ENCODE peak calls at places on chromosomes 2 and 18, in seven cellular contexts. Z is PC-9, O is upper lobe of right lung, M is aorta, E is psoas muscle, Y is tibial artery, F is neuronal stem cell. D is an unnamed sample.

GRCh38 chr2:189115126-189115525 is 64.4 kb downstream of the COL5A2 start:
- DNase-seq in Z (no peak), O (no peak), M (no peak), E (no peak), Y (no peak), F (no peak), D (no peak)

GRCh38 chr2:193796847-193797246 is 1602.1 kb upstream of the TMEFF2 start:
- DNase-seq in Z (no peak), O (no peak), M (no peak), E (no peak), Y (no peak), F (no peak), D (no peak)

GRCh38 chr2:216904554-216904953 is 44.7 kb upstream of the TNP1 start:
- DNase-seq in Z (no peak), O (no peak), M (no peak), E (no peak), Y (no peak), F (no peak), D (no peak)

GRCh38 chr18:10771053-10771709 is 245.4 kb downstream of the NAPG start:
- DNase-seq in Z (no peak), O (no peak), M (no peak), E (no peak), Y (no peak), F (no peak), D (no peak)

GRCh38 chr2:15112216-15112615 is 448.9 kb downstream of the NBAS start:
- DNase-seq in Z (no peak), O (no peak), M (no peak), E (no peak), Y (no peak), F (peak; percentile 33), D (no peak)

GRCh38 chr2:216880509-216881184 is 20.8 kb upstream of the TNP1 start:
- DNase-seq in Z (peak; percentile 14), O (no peak), M (no peak), E (peak; percentile 90), Y (no peak), F (no peak), D (no peak)

GRCh38 chr2:191167766-191168165 is 17.0 kb upstream of the STAT4 start:
- DNase-seq in Z (no peak), O (no peak), M (no peak), E (no peak), Y (peak; percentile 34), F (no peak), D (peak; percentile 25)

GRCh38 chr18:36849288-36850011 is 20.5 kb downstream of the KIAA1328 start:
- DNase-seq in Z (no peak), O (no peak), M (no peak), E (no peak), Y (no peak), F (no peak), D (no peak)

GRCh38 chr18:22176622-22177495 is 7.5 kb downstream of the GATA6 start:
- DNase-seq in Z (no peak), O (peak; percentile 78), M (peak; percentile 78), E (no peak), Y (peak; percentile 53), F (no peak), D (peak; percentile 43)

GRCh38 chr2:48483506-48483905 is 46.4 kb upstream of the STON1 start:
- DNase-seq in Z (no peak), O (no peak), M (no peak), E (no peak), Y (no peak), F (no peak), D (no peak)

GRCh38 chr2:238689871-238690672 is 157.8 kb upstream of the TWIST2 start:
- DNase-seq in Z (no peak), O (no peak), M (no peak), E (no peak), Y (no peak), F (no peak), D (no peak)

GRCh38 chr2:195447353-195447975 is 209.6 kb upstream of the SLC39A10 start:
- DNase-seq in Z (no peak), O (no peak), M (no peak), E (no peak), Y (no peak), F (no peak), D (no peak)

GRCh38 chr2:152127628-152128027 is 28.8 kb upstream of the CACNB4 start:
- DNase-seq in Z (no peak), O (no peak), M (no peak), E (no peak), Y (no peak), F (no peak), D (no peak)

GRCh38 chr2:29056452-29056851 is 17.9 kb downstream of the PCARE start:
- DNase-seq in Z (no peak), O (no peak), M (no peak), E (no peak), Y (no peak), F (no peak), D (no peak)

GRCh38 chr2:198293281-198293680 is 488.9 kb downstream of the PLCL1 start:
- DNase-seq in Z (no peak), O (no peak), M (no peak), E (no peak), Y (no peak), F (no peak), D (no peak)

GRCh38 chr2:239369631-239370161 is 31.1 kb downstream of the HDAC4 start:
- DNase-seq in Z (no peak), O (peak; percentile 73), M (peak; percentile 61), E (peak; percentile 40), Y (no peak), F (no peak), D (no peak)

GRCh38 chr2:134897932-134898331 is 20.7 kb upstream of the CCNT2 start:
- DNase-seq in Z (no peak), O (no peak), M (no peak), E (no peak), Y (no peak), F (no peak), D (no peak)

GRCh38 chr2:19312949-19313348 is 45.5 kb downstream of the OSR1 start:
- DNase-seq in Z (no peak), O (no peak), M (no peak), E (no peak), Y (no peak), F (no peak), D (no peak)

GRCh38 chr18:58727776-58728500 is 56.7 kb downstream of the MALT1 start:
- DNase-seq in Z (no peak), O (no peak), M (no peak), E (no peak), Y (no peak), F (no peak), D (no peak)

GRCh38 chr2:197707316-197708213 is 2.4 kb downstream of the MARS2 start:
- DNase-seq in Z (no peak), O (no peak), M (no peak), E (no peak), Y (no peak), F (no peak), D (no peak)

GRCh38 chr2:213232649-213233437 is 51.4 kb upstream of the SPAG16 start:
- DNase-seq in Z (no peak), O (no peak), M (no peak), E (no peak), Y (no peak), F (peak; percentile 48), D (no peak)

GRCh38 chr2:148875387-148876051 is 492 bp downstream of the KIF5C start:
- DNase-seq in Z (no peak), O (no peak), M (no peak), E (no peak), Y (no peak), F (no peak), D (no peak)
- H3K4me3 ChIP-seq in Z (no peak overlapping the region), O (peak overlapping the region; percentile 42), M (peak overlapping the region; percentile 74), E (peak overlapping the region; percentile 50), Y (peak overlapping the region; percentile 51), F (peak overlapping the region; percentile 84), D (peak overlapping the region; percentile 52)

GRCh38 chr2:39218401-39218800 is 25.4 kb downstream of the CDKL4 start:
- DNase-seq in Z (no peak), O (no peak), M (no peak), E (no peak), Y (no peak), F (no peak), D (no peak)

GRCh38 chr2:39216495-39217191 is 27.1 kb downstream of the CDKL4 start:
- DNase-seq in Z (no peak), O (no peak), M (no peak), E (no peak), Y (no peak), F (no peak), D (no peak)

GRCh38 chr2:39215545-39215944 is 28.2 kb downstream of the CDKL4 start:
- DNase-seq in Z (no peak), O (no peak), M (no peak), E (no peak), Y (no peak), F (no peak), D (no peak)

GRCh38 chr2:39220136-39220535 is 23.6 kb downstream of the CDKL4 start:
- DNase-seq in Z (no peak), O (no peak), M (no peak), E (no peak), Y (no peak), F (no peak), D (no peak)

DNA sequence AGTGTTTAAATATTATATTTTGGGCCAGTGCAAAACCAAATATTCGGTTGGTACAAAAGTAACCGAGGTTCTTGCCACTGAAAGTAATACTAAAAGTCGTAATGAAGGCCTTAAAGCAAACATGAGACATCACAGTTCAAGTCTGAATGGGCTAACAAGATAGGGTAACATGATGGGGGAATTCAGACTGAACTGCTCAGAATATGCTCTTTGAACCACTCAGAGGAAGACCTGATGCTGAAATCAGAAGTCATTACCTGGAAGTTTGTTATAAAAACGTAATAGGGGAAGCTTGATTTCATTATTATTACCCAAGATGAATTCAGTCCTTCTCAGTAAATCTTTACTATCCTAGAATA is 26.6 kb downstream of the CDKL4 start:
- DNase-seq in Z (no peak), O (no peak), M (no peak), E (no peak), Y (no peak), F (no peak), D (no peak)
- H3K27ac ChIP-seq in Z (no peak overlapping the region), O (no peak overlapping the region), M (no peak overlapping the region), E (no peak overlapping the region), Y (no peak overlapping the region), F (no peak overlapping the region), D (no peak overlapping the region)

GRCh38 chr2:231183851-231184250 is 14.6 kb upstream of the ARMC9 start:
- DNase-seq in Z (no peak), O (no peak), M (no peak), E (no peak), Y (no peak), F (no peak), D (no peak)
- H3K4me3 ChIP-seq in Z (no peak overlapping the region), O (no peak overlapping the region), M (no peak overlapping the region), E (no peak overlapping the region), Y (no peak overlapping the region), F (no peak overlapping the region), D (no peak overlapping the region)

GRCh38 chr2:174492963-174493431 is 6.2 kb upstream of the GPR155 start:
- DNase-seq in Z (no peak), O (no peak), M (no peak), E (no peak), Y (no peak), F (no peak), D (no peak)

GRCh38 chr2:174493549-174494331 is 6.9 kb upstream of the GPR155 start:
- DNase-seq in Z (no peak), O (no peak), M (no peak), E (no peak), Y (no peak), F (no peak), D (no peak)

GRCh38 chr2:174490032-174490431 is 3.2 kb upstream of the GPR155 start:
- DNase-seq in Z (no peak), O (no peak), M (no peak), E (no peak), Y (no peak), F (no peak), D (no peak)

GRCh38 chr2:174495365-174496012 is 8.7 kb upstream of the GPR155 start:
- DNase-seq in Z (no peak), O (no peak), M (no peak), E (no peak), Y (peak; percentile 32), F (no peak), D (no peak)

GRCh38 chr2:174491947-174492346 is 5.1 kb upstream of the GPR155 start:
- DNase-seq in Z (no peak), O (no peak), M (no peak), E (no peak), Y (no peak), F (no peak), D (no peak)
- H3K27ac ChIP-seq in Z (no peak overlapping the region), O (no peak overlapping the region), M (no peak overlapping the region), E (no peak overlapping the region), Y (no peak overlapping the region), F (no peak overlapping the region), D (no peak overlapping the region)

D was measured in heart right ventricle.